ENCODE peak calls at places on chromosomes 4 and X, in four cellular contexts. G, N, K and H are unnamed samples.

GRCh38 chr4:13705521-13706035 is 78.1 kb upstream of the BOD1L1 start:
- DNase-seq in G (no peak), N (no peak), K (no peak), H (no peak)

GRCh38 chrX:22037225-22037624 is 5.1 kb downstream of the PHEX start:
- DNase-seq in G (no peak), N (no peak), K (no peak), H (no peak)

GRCh38 chr4:106585920-106586349 is 217.4 kb upstream of the GIMD1 start:
- DNase-seq in G (no peak), N (no peak), K (no peak), H (no peak)

GRCh38 chr4:136637071-136637777 is 895.1 kb downstream of the PCDH18 start:
- DNase-seq in G (peak), N (peak), K (peak), H (peak)

GRCh38 chr4:152385551-152385950 is 150.3 kb downstream of the FBXW7 start:
- DNase-seq in G (no peak), N (peak), K (no peak), H (no peak)

GRCh38 chrX:41733939-41734338 is 10.0 kb downstream of the GPR82 start:
- DNase-seq in G (no peak), N (no peak), K (no peak), H (no peak)

GRCh38 chr4:88938138-88938537 is 118.8 kb downstream of the FAM13A start:
- DNase-seq in G (peak), N (no peak), K (no peak), H (no peak)

GRCh38 chrX:83469551-83469950 is 38.5 kb upstream of the POU3F4 start:
- DNase-seq in G (peak), N (peak), K (peak), H (peak)

GRCh38 chrX:7876957-7877356 is 34.0 kb downstream of the VCX start:
- DNase-seq in G (no peak), N (no peak), K (no peak), H (no peak)

GRCh38 chr4:89136525-89136924 is 25.2 kb downstream of the TIGD2 start:
- DNase-seq in G (peak), N (no peak), K (no peak), H (no peak)

GRCh38 chr4:2291705-2292651 is 30.1 kb upstream of the MXD4 start:
- DNase-seq in G (no peak), N (no peak), K (no peak), H (no peak)

GRCh38 chr4:16801356-16801755 is 97.1 kb downstream of the LDB2 start:
- DNase-seq in G (no peak), N (no peak), K (no peak), H (no peak)

GRCh38 chr4:123804171-123804721 is 407.7 kb downstream of the SPRY1 start:
- DNase-seq in G (no peak), N (no peak), K (no peak), H (no peak)

GRCh38 chr4:163556650-163557391 is 62.3 kb downstream of the TMA16 start:
- DNase-seq in G (no peak), N (no peak), K (no peak), H (no peak)

GRCh38 chr4:163558539-163559044 is 64.1 kb downstream of the TMA16 start:
- DNase-seq in G (no peak), N (no peak), K (no peak), H (no peak)

GRCh38 chr4:163554870-163555465 is 60.5 kb downstream of the TMA16 start:
- DNase-seq in G (no peak), N (no peak), K (no peak), H (no peak)

GRCh38 chr4:163553146-163553545 is 58.7 kb downstream of the TMA16 start:
- DNase-seq in G (no peak), N (no peak), K (no peak), H (no peak)

DNA sequence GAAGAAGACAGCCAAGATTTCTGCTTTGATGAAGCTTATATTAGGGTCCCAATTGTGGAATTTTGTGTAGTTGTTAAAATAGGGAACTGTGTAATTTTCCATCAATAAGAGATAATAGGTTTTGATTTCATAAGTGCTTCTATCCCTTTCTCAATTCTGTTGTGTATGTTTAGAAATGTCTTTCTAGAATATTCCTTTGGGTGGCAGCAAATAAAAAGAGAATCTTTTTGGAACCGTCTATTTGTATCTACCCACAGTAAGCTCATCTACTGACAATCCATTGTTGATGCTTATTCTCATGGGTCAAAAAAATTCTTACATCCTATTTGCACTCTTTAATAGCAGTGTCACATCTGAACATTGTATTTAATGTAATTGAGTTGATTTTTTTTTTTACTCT is 61.7 kb downstream of the TMA16 start:
- DNase-seq in G (no peak), N (no peak), K (no peak), H (no peak)
- TF ChIP-seq NR3C1 in G (no peak), N (no peak), K (no peak), H (no peak)

GRCh38 chrX:45801554-45801953 is 600.9 kb upstream of the DIPK2B start:
- DNase-seq in G (peak), N (no peak), K (no peak), H (no peak)
- TF ChIP-seq NR3C1 in G (no peak), N (no peak), K (no peak), H (no peak)

DNA sequence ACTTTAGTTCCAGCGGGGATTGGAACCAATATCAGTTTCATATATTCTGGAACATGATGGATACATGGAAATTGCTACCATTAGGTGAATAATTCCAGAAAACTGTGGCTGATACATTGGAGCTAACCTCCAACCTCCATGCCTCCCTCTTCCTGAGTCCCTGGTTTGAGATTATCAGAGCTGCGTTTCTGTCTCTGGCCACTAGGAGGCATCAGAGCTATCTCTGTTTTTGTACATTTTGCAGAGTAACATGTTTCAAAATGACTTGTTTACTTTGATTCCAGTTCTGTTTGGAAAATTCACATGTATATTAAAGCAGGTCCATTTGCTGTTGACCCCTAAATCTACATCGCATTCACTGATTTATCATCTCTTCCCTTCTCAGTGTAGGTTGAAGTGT is 2.4 kb upstream of the RAB40AL start:
- DNase-seq in G (peak), N (peak), K (peak), H (peak)
- TF ChIP-seq NR3C1 in G (no peak), N (no peak), K (no peak), H (no peak)

GRCh38 chr4:71392109-71392508 is 53.3 kb downstream of the SLC4A4 start:
- DNase-seq in G (no peak), N (no peak), K (no peak), H (no peak)

GRCh38 chr4:71383984-71384383 is 45.2 kb downstream of the SLC4A4 start:
- DNase-seq in G (no peak), N (no peak), K (no peak), H (no peak)

DNA sequence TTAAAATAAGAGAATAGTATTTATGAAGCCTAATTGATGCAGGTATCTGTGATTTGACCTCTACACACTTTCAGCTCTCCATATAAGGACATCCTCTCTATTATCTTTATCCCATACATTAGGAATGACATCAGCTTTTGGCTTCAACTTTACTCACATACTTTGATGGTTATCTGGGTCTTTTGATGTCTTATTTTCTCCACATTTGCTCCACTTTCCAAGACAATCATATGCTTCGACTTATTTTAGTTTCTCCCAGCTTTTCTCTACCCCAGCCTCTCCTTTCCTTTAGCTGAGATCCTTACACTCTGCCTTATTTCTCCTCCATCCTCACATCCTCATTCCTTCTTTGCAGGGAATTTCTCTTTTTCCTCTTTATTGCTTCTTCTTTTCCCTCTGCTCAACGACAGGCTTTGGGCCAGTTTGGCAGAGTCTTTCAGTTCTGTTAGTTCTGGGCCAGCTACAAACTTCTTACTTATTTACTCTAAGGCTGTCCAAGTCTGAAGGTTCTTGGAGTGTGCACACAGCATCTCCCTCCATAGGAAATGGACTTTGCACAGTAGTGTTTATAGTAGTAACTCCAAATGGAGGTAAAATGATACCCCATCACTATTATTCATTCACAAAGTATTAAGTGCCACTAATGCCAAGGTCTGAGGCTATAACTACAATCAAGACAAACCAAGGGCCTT is 50.5 kb downstream of the SLC4A4 start:
- DNase-seq in G (peak), N (no peak), K (no peak), H (no peak)
- TF ChIP-seq NR3C1 in G (no peak), N (no peak), K (no peak), H (no peak)

GRCh38 chr4:109169160-109169559 is 133.3 kb downstream of the COL25A1 start:
- DNase-seq in G (no peak), N (no peak), K (no peak), H (no peak)
- TF ChIP-seq NR3C1 in G (no peak), N (no peak), K (no peak), H (no peak)

GRCh38 chr4:107931775-107932321 is 499 bp downstream of the CYP2U1 start:
- DNase-seq in G (no peak), N (no peak), K (no peak), H (no peak)
- TF ChIP-seq NR3C1 in G (no peak), N (no peak), K (no peak), H (peak)

GRCh38 chr4:38102942-38103604 is 142.9 kb downstream of the PTTG2 start:
- DNase-seq in G (no peak), N (no peak), K (no peak), H (no peak)

GRCh38 chr4:38101563-38101962 is 141.4 kb downstream of the PTTG2 start:
- DNase-seq in G (no peak), N (no peak), K (no peak), H (no peak)

GRCh38 chr4:38099908-38100407 is 139.8 kb downstream of the PTTG2 start:
- DNase-seq in G (no peak), N (no peak), K (no peak), H (no peak)

GRCh38 chr4:38099020-38099600 is 138.9 kb downstream of the PTTG2 start:
- DNase-seq in G (no peak), N (no peak), K (no peak), H (no peak)

DNA sequence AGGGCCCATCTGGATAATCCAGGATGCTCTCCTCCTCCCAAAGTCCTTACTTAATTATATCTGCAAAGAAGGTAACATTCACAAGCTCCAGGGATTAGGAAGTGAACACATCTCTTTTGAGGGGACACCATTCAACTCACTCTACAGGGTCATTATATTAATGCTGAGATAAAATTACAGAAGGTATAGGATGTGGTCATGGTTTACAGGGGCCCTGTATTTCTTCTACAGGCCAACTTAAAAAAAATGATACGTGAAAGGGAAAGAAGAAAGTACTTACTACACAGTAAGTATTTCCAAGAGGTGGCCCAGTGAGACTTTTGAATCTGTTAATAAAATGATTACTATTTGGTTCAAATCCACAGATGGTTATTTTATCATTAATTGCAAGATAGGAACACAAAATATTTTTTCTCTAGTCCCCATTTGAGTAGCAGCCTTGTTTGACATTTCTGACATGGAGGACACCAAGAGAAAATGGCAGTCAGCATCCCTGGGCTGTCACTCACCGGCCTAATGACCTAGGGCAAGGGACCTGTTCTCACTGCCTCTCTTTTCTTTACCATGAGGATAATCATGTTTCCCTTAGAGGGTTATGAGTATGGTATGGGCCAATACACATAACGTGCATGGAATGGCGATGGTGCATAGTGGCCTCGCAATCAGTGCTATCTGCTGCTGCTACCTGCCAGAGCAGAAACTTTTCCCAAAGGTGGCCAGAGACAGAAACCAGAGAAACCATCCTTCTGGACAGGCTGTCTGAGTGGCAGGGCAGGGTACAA is 140.5 kb downstream of the PTTG2 start:
- DNase-seq in G (no peak), N (no peak), K (no peak), H (no peak)
- TF ChIP-seq NR3C1 in G (no peak), N (no peak), K (no peak), H (no peak)

GRCh38 chrX:40106677-40107290 is 9.0 kb upstream of the BCOR start:
- DNase-seq in G (no peak), N (no peak), K (no peak), H (no peak)
- TF ChIP-seq NR3C1 in G (no peak), N (no peak), K (no peak), H (no peak)

GRCh38 chr4:86011117-86011516 is 348.7 kb downstream of the MAPK10 start:
- DNase-seq in G (no peak), N (no peak), K (no peak), H (no peak)
- TF ChIP-seq NR3C1 in G (no peak), N (no peak), K (no peak), H (no peak)

DNA sequence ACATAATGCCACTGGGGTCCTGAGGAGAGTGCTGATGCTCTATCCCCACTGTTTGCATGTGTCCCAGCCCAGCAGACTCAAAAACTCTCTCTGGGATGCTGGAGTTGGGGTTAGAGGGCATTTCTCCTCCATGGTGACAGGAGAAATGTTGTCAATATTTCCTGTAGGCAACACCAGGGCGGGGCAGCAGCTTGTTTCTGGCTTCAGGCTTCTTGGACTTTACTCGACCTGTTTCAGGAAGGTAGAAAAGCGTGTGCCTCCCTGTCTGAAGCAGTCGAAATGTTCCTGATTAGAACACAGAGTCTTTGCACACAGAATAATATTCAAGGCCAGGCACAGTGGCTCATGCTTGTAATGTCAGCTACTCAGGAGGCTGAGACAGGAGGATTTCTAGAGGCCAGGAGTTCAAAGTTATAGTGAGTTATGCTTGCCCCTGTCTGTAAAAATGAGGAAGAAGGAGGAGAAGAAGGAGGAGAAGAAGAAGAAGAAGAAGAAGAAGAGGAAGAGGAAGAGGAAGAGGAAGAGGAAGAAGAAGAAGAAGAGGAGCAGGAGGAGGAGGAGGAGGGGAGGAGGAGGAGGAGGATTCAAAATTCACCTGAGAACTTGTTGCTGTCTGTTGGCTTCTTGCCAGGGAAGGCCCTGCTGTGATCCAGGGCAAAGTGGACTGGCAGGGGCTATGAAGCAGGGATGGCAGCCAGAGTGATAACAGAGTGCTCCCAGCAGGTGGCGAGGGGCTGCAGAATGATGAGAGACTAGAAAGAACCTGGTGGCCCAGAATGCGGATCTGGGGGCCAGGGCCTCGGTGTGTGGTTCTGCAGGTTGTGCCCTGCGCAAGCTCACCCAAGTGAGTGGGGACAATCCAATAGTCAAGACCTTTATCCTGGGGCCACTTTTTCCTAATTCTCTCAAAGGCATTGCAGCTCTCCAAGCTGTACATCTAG is 82.9 kb downstream of the RTL5 start:
- DNase-seq in G (peak), N (no peak), K (no peak), H (peak)
- TF ChIP-seq NR3C1 in G (no peak), N (no peak), K (no peak), H (no peak)